ENCODE peak calls at places on chromosomes 4 and X, in ten cellular contexts. F is stimulated activated naive B cell treated with anti-CD40 and anti-IgM and Interleukin-4, amounts not matched to agents 10 μg/mL and 1 μg/mL and 100 μg/mL, for 72 hours; N is tibial nerve; R is AG09309; I is immature natural killer cell; L is effector memory CD8-positive, alpha-beta T cell; B is neuronal stem cell; J is BE2C; G is hepatic stellate cell; Q is SK-N-SH. C is an unnamed sample.

GRCh38 chr4:164345756-164346155 is 408.2 kb upstream of the SMIM31 start:
- DNase-seq in F (no peak), N (no peak), R (no peak), I (no peak), L (no peak), B (no peak), J (no peak), G (no peak), Q (no peak), C (no peak)

GRCh38 chr4:42673084-42673429 is 16.2 kb upstream of the ATP8A1 start:
- DNase-seq in F (peak), N (no peak), R (no peak), I (no peak), L (no peak), B (no peak), J (peak), G (no peak), Q (no peak), C (no peak)

GRCh38 chr4:106615961-106616360 is 247.4 kb upstream of the GIMD1 start:
- DNase-seq in F (no peak), N (no peak), R (no peak), I (no peak), L (no peak), B (no peak), J (no peak), G (no peak), Q (no peak), C (no peak)

GRCh38 chrX:134948333-134949241 is 42.2 kb upstream of the SMIM10 start:
- DNase-seq in F (no peak), N (no peak), R (peak), I (no peak), L (no peak), B (no peak), J (no peak), G (no peak), Q (no peak), C (no peak)

GRCh38 chr4:1022739-1023066 is 11.3 kb downstream of the FGFRL1 start:
- DNase-seq in F (no peak), N (no peak), R (no peak), I (no peak), L (no peak), B (no peak), J (no peak), G (no peak), Q (no peak), C (no peak)

GRCh38 chr4:75194180-75194579 is 261.3 kb downstream of the PARM1 start:
- DNase-seq in F (no peak), N (no peak), R (no peak), I (no peak), L (no peak), B (no peak), J (no peak), G (no peak), Q (no peak), C (no peak)

GRCh38 chrX:40471965-40472648 is 108.7 kb upstream of the ATP6AP2 start:
- DNase-seq in F (peak), N (no peak), R (peak), I (no peak), L (no peak), B (no peak), J (peak), G (peak), Q (peak), C (no peak)

GRCh38 chr4:104352211-104352610 is 142.5 kb downstream of the CXXC4 start:
- DNase-seq in F (no peak), N (no peak), R (no peak), I (no peak), L (no peak), B (no peak), J (no peak), G (no peak), Q (no peak), C (no peak)

GRCh38 chrX:91434351-91435168 is at the start of gene PABPC5:
- DNase-seq in F (no peak), N (peak), R (peak), I (no peak), L (no peak), B (peak), J (no peak), G (peak), Q (peak), C (peak)

GRCh38 chr4:16027626-16028025 is 56.2 kb downstream of the PROM1 start:
- DNase-seq in F (no peak), N (no peak), R (no peak), I (no peak), L (no peak), B (no peak), J (no peak), G (no peak), Q (no peak), C (no peak)